ENCODE peak calls at places on chromosomes 7 and 10, in seven cellular contexts. W is ACHN, N is GM06990, C is stromal cell of bone marrow, P is LoVo, H is upper lobe of right lung, L is dorsolateral prefrontal cortex. F is an unnamed sample.

GRCh38 chr7:85030893-85031292 is 156.0 kb downstream of the SEMA3D start:
- DNase-seq in N (no peak), P (peak), W (peak), H (no peak), C (peak), L (no peak), F (peak)

GRCh38 chr7:5679741-5680473 is 101.6 kb downstream of the RNF216 start:
- DNase-seq in N (peak), P (no peak), C (no peak), L (peak), H (peak), W (no peak), F (no peak)

GRCh38 chr10:82942572-82943091 is 1067.6 kb downstream of the NRG3 start:
- DNase-seq in H (no peak), C (peak), W (no peak), L (no peak), P (no peak), N (no peak), F (peak)

GRCh38 chr10:128956149-128956548 is 510.9 kb upstream of the MGMT start:
- DNase-seq in L (no peak), W (no peak), N (no peak), P (no peak), C (no peak), H (no peak), F (no peak)

GRCh38 chr10:58638406-58638805 is 125.7 kb downstream of the BICC1 start:
- DNase-seq in H (no peak), W (peak), P (no peak), L (no peak), N (no peak), C (no peak), F (no peak)

GRCh38 chr7:33258561-33258960 is 129.2 kb downstream of the BBS9 start:
- DNase-seq in H (no peak), P (no peak), L (no peak), W (no peak), C (no peak), N (no peak), F (no peak)

GRCh38 chr7:68691261-68692216 is 906.7 kb upstream of the AUTS2 start:
- DNase-seq in N (no peak), L (no peak), H (no peak), W (no peak), C (peak), P (no peak), F (peak)

GRCh38 chr10:78805176-78805575 is 263.6 kb upstream of the ZMIZ1 start:
- DNase-seq in C (peak), W (peak), N (no peak), L (no peak), H (no peak), P (peak), F (peak)

GRCh38 chr10:6102128-6102527 is 13.3 kb downstream of the RBM17 start:
- DNase-seq in W (no peak), N (no peak), C (no peak), P (no peak), L (no peak), H (no peak), F (no peak)

GRCh38 chr7:12403287-12404181 is at the start of gene VWDE:
- DNase-seq in H (peak), C (no peak), L (peak), W (peak), N (peak), P (peak), F (no peak)

GRCh38 chr10:86252573-86252972 is 114.0 kb downstream of the GRID1 start:
- DNase-seq in C (no peak), H (peak), N (no peak), W (no peak), P (no peak), L (no peak), F (no peak)

GRCh38 chr10:98217793-98218192 is 50.2 kb downstream of the LOXL4 start:
- DNase-seq in W (no peak), C (no peak), H (no peak), N (no peak), L (no peak), P (no peak), F (no peak)

GRCh38 chr10:129523723-129524316 is 56.8 kb downstream of the MGMT start:
- DNase-seq in H (no peak), C (no peak), P (no peak), L (no peak), W (no peak), N (no peak), F (no peak)

GRCh38 chr7:121475806-121476205 is 79.7 kb upstream of the FAM3C start:
- DNase-seq in H (no peak), P (peak), C (no peak), L (no peak), W (no peak), N (no peak), F (no peak)

GRCh38 chr7:29342761-29343160 is 148.2 kb downstream of the CHN2 start:
- DNase-seq in N (no peak), W (no peak), P (no peak), C (no peak), H (no peak), L (no peak), F (peak)

GRCh38 chr7:70756789-70757188 is 375.2 kb upstream of the GALNT17 start:
- DNase-seq in L (no peak), W (no peak), P (no peak), N (no peak), C (no peak), H (no peak), F (no peak)

GRCh38 chr7:13903997-13904396 is 85.5 kb downstream of the ETV1 start:
- DNase-seq in N (no peak), P (no peak), L (no peak), C (peak), W (no peak), H (no peak), F (no peak)

GRCh38 chr7:2037805-2038635 is 194.7 kb downstream of the MAD1L1 start:
- DNase-seq in W (peak), P (no peak), L (peak), N (no peak), C (peak), H (peak), F (peak)

GRCh38 chr10:128324058-128324457 is 197.8 kb upstream of the MKI67 start:
- DNase-seq in W (no peak), C (no peak), N (no peak), P (no peak), L (no peak), H (no peak), F (no peak)

GRCh38 chr7:151243411-151244155 is 4.9 kb downstream of the SMARCD3 start:
- DNase-seq in P (no peak), C (no peak), L (no peak), W (no peak), H (peak), N (no peak), F (no peak)

GRCh38 chr10:126397640-126398382 is 9.5 kb upstream of the ADAM12 start:
- DNase-seq in W (peak), C (peak), H (no peak), N (no peak), P (peak), L (no peak), F (peak)

GRCh38 chr7:108010377-108010776 is 7.4 kb upstream of the LAMB1 start:
- DNase-seq in W (peak), L (no peak), H (no peak), P (peak), N (no peak), C (no peak), F (no peak)

GRCh38 chr7:107528461-107528860 is 35.3 kb downstream of the COG5 start:
- DNase-seq in L (no peak), W (peak), H (no peak), P (no peak), N (no peak), C (peak), F (peak)

GRCh38 chr7:22183522-22184280 is 173.3 kb downstream of the RAPGEF5 start:
- DNase-seq in N (no peak), P (no peak), W (no peak), L (no peak), H (no peak), C (no peak), F (no peak)

GRCh38 chr7:80699656-80700318 is 61.3 kb downstream of the CD36 start:
- DNase-seq in W (no peak), C (no peak), P (no peak), N (no peak), H (no peak), L (no peak), F (no peak)

GRCh38 chr10:32446701-32447406 is 914 bp downstream of the CCDC7 start:
- DNase-seq in P (peak), C (peak), W (peak), L (no peak), N (no peak), H (no peak), F (no peak)

GRCh38 chr7:103150192-103150591 is 1.3 kb upstream of the NAPEPLD start:
- DNase-seq in C (no peak), P (peak), N (no peak), W (no peak), H (no peak), L (no peak), F (no peak)

GRCh38 chr7:55618913-55619312 is 46.6 kb upstream of the VOPP1 start:
- DNase-seq in W (no peak), H (no peak), N (no peak), P (no peak), C (no peak), L (no peak), F (no peak)

GRCh38 chr7:139526578-139527544 is 3.4 kb downstream of the CLEC2L start:
- DNase-seq in C (peak), W (peak), H (no peak), P (no peak), N (no peak), L (no peak), F (peak)